ENCODE peak calls at places on chromosomes 7 and 10, in six cellular contexts. One of them, this sample, is unnamed.

GRCh38 chr7:22667562-22668239 is 59.3 kb upstream of the IL6 start:
- DNase-seq in prostate gland: no peak
- DNase-seq in upper lobe of right lung: no peak
- DNase-seq in HL-60: no peak
- DNase-seq in HFFc6: peak; percentile 83
- DNase-seq in HCT116: peak; percentile 6
- DNase-seq in this sample: peak; percentile 64

GRCh38 chr7:27115161-27116018 is 12.9 kb upstream of the HOXA2 start:
- DNase-seq in upper lobe of right lung: no peak
- DNase-seq in HL-60: no peak
- DNase-seq in HFFc6: peak; percentile 67
- DNase-seq in HCT116: peak; percentile 96
- DNase-seq in prostate gland: peak; percentile 65
- DNase-seq in this sample: no peak

GRCh38 chr7:105268056-105268455 is 120.7 kb downstream of the SRPK2 start:
- DNase-seq in HCT116: no peak
- DNase-seq in prostate gland: no peak
- DNase-seq in HL-60: no peak
- DNase-seq in upper lobe of right lung: no peak
- DNase-seq in HFFc6: peak; percentile 85
- DNase-seq in this sample: no peak

GRCh38 chr7:1973321-1974251 is 259.2 kb downstream of the MAD1L1 start:
- DNase-seq in HL-60: no peak
- DNase-seq in HFFc6: no peak
- DNase-seq in upper lobe of right lung: peak; percentile 41
- DNase-seq in prostate gland: no peak
- DNase-seq in HCT116: no peak
- DNase-seq in this sample: no peak

GRCh38 chr10:91247360-91248111 is 27.1 kb downstream of the PCGF5 start:
- DNase-seq in HFFc6: no peak
- DNase-seq in upper lobe of right lung: no peak
- DNase-seq in HL-60: no peak
- DNase-seq in prostate gland: no peak
- DNase-seq in HCT116: no peak
- DNase-seq in this sample: no peak

GRCh38 chr10:44132361-44133289 is 252.3 kb downstream of the CXCL12 start:
- DNase-seq in HCT116: no peak
- DNase-seq in upper lobe of right lung: no peak
- DNase-seq in prostate gland: no peak
- DNase-seq in HL-60: no peak
- DNase-seq in HFFc6: no peak
- DNase-seq in this sample: peak; percentile 19

GRCh38 chr10:25725917-25726716 is 207.9 kb upstream of the MYO3A start:
- DNase-seq in HCT116: peak; percentile 35
- DNase-seq in prostate gland: no peak
- DNase-seq in upper lobe of right lung: no peak
- DNase-seq in HL-60: no peak
- DNase-seq in HFFc6: peak; percentile 43
- DNase-seq in this sample: peak; percentile 4

GRCh38 chr7:33191326-33191725 is 62.0 kb downstream of the BBS9 start:
- DNase-seq in prostate gland: no peak
- DNase-seq in HCT116: no peak
- DNase-seq in HL-60: no peak
- DNase-seq in HFFc6: no peak
- DNase-seq in upper lobe of right lung: no peak
- DNase-seq in this sample: no peak

GRCh38 chr7:151696738-151697514 is 177.2 kb upstream of the RHEB start:
- DNase-seq in prostate gland: peak; percentile 35
- DNase-seq in HFFc6: no peak
- DNase-seq in HCT116: no peak
- DNase-seq in upper lobe of right lung: no peak
- DNase-seq in HL-60: no peak
- DNase-seq in this sample: no peak

GRCh38 chr10:80596391-80597257 is 58.9 kb downstream of the SH2D4B start:
- DNase-seq in HL-60: peak; percentile 28
- DNase-seq in upper lobe of right lung: no peak
- DNase-seq in HFFc6: peak; percentile 18
- DNase-seq in HCT116: peak; percentile 57
- DNase-seq in prostate gland: no peak
- DNase-seq in this sample: peak; percentile 12

GRCh38 chr7:2641406-2642393 is 9.9 kb downstream of the TTYH3 start:
- DNase-seq in HCT116: no peak
- DNase-seq in upper lobe of right lung: peak; percentile 93
- DNase-seq in prostate gland: peak; percentile 87
- DNase-seq in HL-60: peak; percentile 82
- DNase-seq in HFFc6: peak; percentile 97
- DNase-seq in this sample: peak; percentile 91

GRCh38 chr7:38881015-38881414 is 28.0 kb downstream of the VPS41 start:
- DNase-seq in HL-60: no peak
- DNase-seq in HFFc6: no peak
- DNase-seq in upper lobe of right lung: no peak
- DNase-seq in HCT116: no peak
- DNase-seq in prostate gland: no peak
- DNase-seq in this sample: no peak
- TF ChIP-seq CTCF in HL-60: no peak
- TF ChIP-seq CTCF in HFFc6: no peak
- TF ChIP-seq CTCF in upper lobe of right lung: no peak
- TF ChIP-seq CTCF in HCT116: no peak
- TF ChIP-seq CTCF in prostate gland: no peak
- TF ChIP-seq CTCF in this sample: no peak

GRCh38 chr10:79391231-79392019 is 44.2 kb downstream of the PPIF start:
- DNase-seq in HL-60: no peak
- DNase-seq in prostate gland: no peak
- DNase-seq in HCT116: no peak
- DNase-seq in upper lobe of right lung: peak; percentile 61
- DNase-seq in HFFc6: no peak
- DNase-seq in this sample: no peak

GRCh38 chr10:79392020-79392398 is 44.7 kb downstream of the PPIF start:
- DNase-seq in upper lobe of right lung: peak; percentile 56
- DNase-seq in prostate gland: no peak
- DNase-seq in HFFc6: no peak
- DNase-seq in HL-60: no peak
- DNase-seq in HCT116: no peak
- DNase-seq in this sample: no peak

GRCh38 chr10:79392506-79393176 is 45.4 kb downstream of the PPIF start:
- DNase-seq in HCT116: no peak
- DNase-seq in upper lobe of right lung: peak; percentile 32
- DNase-seq in HFFc6: no peak
- DNase-seq in HL-60: no peak
- DNase-seq in prostate gland: no peak
- DNase-seq in this sample: no peak

GRCh38 chr10:79390057-79390456 is 42.8 kb downstream of the PPIF start:
- DNase-seq in prostate gland: no peak
- DNase-seq in HFFc6: no peak
- DNase-seq in upper lobe of right lung: no peak
- DNase-seq in HCT116: no peak
- DNase-seq in HL-60: no peak
- DNase-seq in this sample: no peak

GRCh38 chr10:79390551-79391229 is 43.4 kb downstream of the PPIF start:
- DNase-seq in HFFc6: no peak
- DNase-seq in HCT116: no peak
- DNase-seq in HL-60: peak; percentile 27
- DNase-seq in upper lobe of right lung: peak; percentile 62
- DNase-seq in prostate gland: no peak
- DNase-seq in this sample: no peak
- TF ChIP-seq CTCF in HFFc6: no peak
- TF ChIP-seq CTCF in HCT116: no peak
- TF ChIP-seq CTCF in HL-60: no peak
- TF ChIP-seq CTCF in upper lobe of right lung: peak; percentile 21
- TF ChIP-seq CTCF in prostate gland: no peak
- TF ChIP-seq CTCF in this sample: no peak

DNA sequence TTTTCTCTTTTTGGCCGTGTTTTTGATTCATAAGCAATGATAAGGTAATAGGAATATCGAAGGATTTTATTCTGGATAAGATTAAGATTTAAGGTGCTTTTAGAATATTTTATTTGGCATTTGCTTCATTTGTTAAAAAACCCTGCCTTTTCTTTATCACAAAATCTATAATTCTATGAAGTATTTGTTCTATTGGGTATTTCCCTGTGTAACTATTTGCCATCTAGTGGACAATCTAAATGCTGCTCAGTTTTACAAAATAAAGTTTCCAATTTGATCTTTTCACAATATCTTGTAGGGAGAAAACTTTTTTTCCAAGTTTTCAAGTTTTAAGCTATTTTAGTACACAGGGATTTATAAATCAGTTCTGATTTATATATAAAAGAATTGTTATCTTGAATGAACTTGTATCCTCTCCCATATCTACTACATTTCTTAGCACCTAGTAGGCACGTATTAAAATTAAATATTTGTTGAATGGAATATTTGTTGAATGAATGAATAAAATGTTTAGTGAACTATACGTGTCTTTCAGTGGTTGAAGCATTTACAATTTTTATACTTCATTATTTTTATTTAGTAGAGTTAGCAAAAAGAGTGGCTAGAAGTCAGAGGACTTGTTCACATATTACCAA is 26.5 kb downstream of the ANKRD7 start:
- DNase-seq in HCT116: no peak
- DNase-seq in prostate gland: no peak
- DNase-seq in HFFc6: no peak
- DNase-seq in HL-60: no peak
- DNase-seq in upper lobe of right lung: no peak
- DNase-seq in this sample: no peak
- TF ChIP-seq CTCF in HCT116: peak; percentile 53
- TF ChIP-seq CTCF in prostate gland: no peak
- TF ChIP-seq CTCF in HFFc6: peak; percentile 59
- TF ChIP-seq CTCF in HL-60: no peak
- TF ChIP-seq CTCF in upper lobe of right lung: no peak
- TF ChIP-seq CTCF in this sample: no peak

DNA sequence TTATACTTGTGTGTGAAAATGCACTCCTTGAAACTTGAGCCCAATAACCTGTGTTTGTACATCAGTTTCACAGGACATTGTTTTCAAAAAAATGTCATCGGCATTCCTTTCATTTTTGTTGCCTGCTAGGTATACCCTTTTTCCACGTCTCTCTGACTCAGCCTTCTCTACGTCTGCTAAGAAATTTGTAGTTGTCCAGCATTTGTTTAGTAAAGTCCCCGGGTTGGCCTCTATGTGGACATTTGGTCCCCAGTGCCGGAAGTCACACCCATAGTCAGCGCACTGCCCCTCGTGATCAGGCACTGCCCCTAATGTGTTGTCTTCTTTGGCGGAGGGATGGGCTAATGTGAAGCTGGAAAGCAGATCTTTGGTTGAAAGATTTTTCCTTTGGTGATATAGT is 222.3 kb downstream of the LRMDA start:
- DNase-seq in HFFc6: no peak
- DNase-seq in prostate gland: no peak
- DNase-seq in HCT116: no peak
- DNase-seq in upper lobe of right lung: no peak
- DNase-seq in HL-60: no peak
- DNase-seq in this sample: no peak
- TF ChIP-seq CTCF in HFFc6: no peak
- TF ChIP-seq CTCF in prostate gland: no peak
- TF ChIP-seq CTCF in HCT116: no peak
- TF ChIP-seq CTCF in upper lobe of right lung: no peak
- TF ChIP-seq CTCF in HL-60: no peak
- TF ChIP-seq CTCF in this sample: no peak

This sample was measured in AG09319.